ENCODE peak calls at places on chromosomes 1 and 21, in six cellular contexts. D, N, X, P, M and J are unnamed samples.

GRCh38 chr1:25066253-25066652 is 136.2 kb upstream of the RUNX3 start:
- DNase-seq in M (no peak), P (no peak), X (no peak), N (no peak), D (no peak), J (no peak)

GRCh38 chr1:185857447-185857846 is 123.3 kb downstream of the HMCN1 start:
- DNase-seq in D (no peak), P (no peak), M (no peak), N (no peak), X (no peak), J (no peak)

GRCh38 chr1:219771039-219771438 is 157.3 kb downstream of the SLC30A10 start:
- DNase-seq in P (no peak), N (no peak), X (no peak), D (no peak), M (no peak), J (no peak)

GRCh38 chr1:28190996-28191645 is 14.6 kb upstream of the PTAFR start:
- DNase-seq in X (no peak), M (no peak), N (no peak), D (no peak), P (no peak), J (no peak)

GRCh38 chr21:37087188-37087587 is 14.1 kb downstream of the TTC3 start:
- DNase-seq in D (no peak), P (no peak), N (no peak), M (no peak), X (no peak), J (no peak)

GRCh38 chr1:116324411-116324810 is 48.6 kb upstream of the ATP1A1 start:
- DNase-seq in M (no peak), D (no peak), P (no peak), N (no peak), X (no peak), J (no peak)

GRCh38 chr1:64766385-64766784 is 21.5 kb downstream of the RAVER2 start:
- DNase-seq in N (no peak), P (no peak), X (no peak), M (no peak), D (no peak), J (no peak)

GRCh38 chr1:226572325-226572726 is 23.8 kb downstream of the STUM start:
- DNase-seq in P (no peak), N (no peak), X (no peak), D (peak), M (no peak), J (no peak)

GRCh38 chr1:220701974-220702373 is 11.8 kb downstream of the C1orf115 start:
- DNase-seq in N (no peak), D (no peak), P (no peak), X (no peak), M (no peak), J (no peak)

GRCh38 chr21:31276663-31277062 is 67.4 kb downstream of the TIAM1 start:
- DNase-seq in X (no peak), N (no peak), M (no peak), D (no peak), P (no peak), J (no peak)

GRCh38 chr21:36297938-36298572 is 21.9 kb upstream of the MORC3 start:
- DNase-seq in X (no peak), M (no peak), N (no peak), P (peak), D (peak), J (peak)